ENCODE peak calls at places on chromosomes 6 and 20, in seven cellular contexts. One of them, this sample, is unnamed.

GRCh38 chr6:33213166-33213988 is 5.1 kb downstream of the RING1 start:
- DNase-seq in K562: no peak
- DNase-seq in HCT116: no peak
- DNase-seq in HepG2: no peak
- DNase-seq in GM12878: no peak
- DNase-seq in H1: no peak
- DNase-seq in SK-N-SH: peak; percentile 79
- DNase-seq in this sample: no peak

GRCh38 chr6:166959906-166960608 is 3.7 kb upstream of the RNASET2 start:
- DNase-seq in K562: no peak
- DNase-seq in HCT116: no peak
- DNase-seq in HepG2: no peak
- DNase-seq in GM12878: no peak
- DNase-seq in H1: no peak
- DNase-seq in SK-N-SH: no peak
- DNase-seq in this sample: no peak

GRCh38 chr6:89611666-89612065 is 26.9 kb downstream of the LYRM2 start:
- DNase-seq in K562: no peak
- DNase-seq in HCT116: no peak
- DNase-seq in HepG2: no peak
- DNase-seq in GM12878: no peak
- DNase-seq in H1: no peak
- DNase-seq in SK-N-SH: no peak
- DNase-seq in this sample: no peak

GRCh38 chr6:34890526-34890910 is 1.5 kb downstream of the ANKS1A start:
- DNase-seq in K562: no peak
- DNase-seq in HCT116: no peak
- DNase-seq in HepG2: no peak
- DNase-seq in GM12878: no peak
- DNase-seq in H1: no peak
- DNase-seq in SK-N-SH: no peak
- DNase-seq in this sample: no peak

GRCh38 chr6:92777146-92777740 is 642.1 kb downstream of the EPHA7 start:
- DNase-seq in K562: no peak
- DNase-seq in HCT116: no peak
- DNase-seq in HepG2: peak; percentile 12
- DNase-seq in GM12878: no peak
- DNase-seq in H1: no peak
- DNase-seq in SK-N-SH: no peak
- DNase-seq in this sample: peak; percentile 52

GRCh38 chr6:108914235-108915022 is 66.2 kb downstream of the ARMC2 start:
- DNase-seq in K562: peak; percentile 72
- DNase-seq in HCT116: peak; percentile 32
- DNase-seq in HepG2: peak; percentile 52
- DNase-seq in GM12878: no peak
- DNase-seq in H1: no peak
- DNase-seq in SK-N-SH: peak; percentile 37
- DNase-seq in this sample: peak; percentile 44

GRCh38 chr6:30836431-30836866 is 47.9 kb upstream of the DDR1 start:
- DNase-seq in K562: no peak
- DNase-seq in HCT116: no peak
- DNase-seq in HepG2: no peak
- DNase-seq in GM12878: no peak
- DNase-seq in H1: no peak
- DNase-seq in SK-N-SH: no peak
- DNase-seq in this sample: no peak

GRCh38 chr6:116139917-116140316 is 14.0 kb upstream of the COL10A1 start:
- DNase-seq in K562: peak; percentile 34
- DNase-seq in HCT116: peak; percentile 15
- DNase-seq in HepG2: peak; percentile 16
- DNase-seq in GM12878: no peak
- DNase-seq in H1: no peak
- DNase-seq in SK-N-SH: no peak
- DNase-seq in this sample: no peak

GRCh38 chr20:45052698-45053440 is 48.1 kb downstream of the KCNS1 start:
- DNase-seq in K562: no peak
- DNase-seq in HCT116: no peak
- DNase-seq in HepG2: no peak
- DNase-seq in GM12878: peak; percentile 55
- DNase-seq in H1: no peak
- DNase-seq in SK-N-SH: no peak
- DNase-seq in this sample: no peak

GRCh38 chr20:43776691-43777090 is 49.9 kb upstream of the GTSF1L start:
- DNase-seq in K562: no peak
- DNase-seq in HCT116: no peak
- DNase-seq in HepG2: no peak
- DNase-seq in GM12878: no peak
- DNase-seq in H1: no peak
- DNase-seq in SK-N-SH: no peak
- DNase-seq in this sample: no peak

GRCh38 chr6:111686249-111686997 is 80.7 kb upstream of the TRAF3IP2 start:
- DNase-seq in K562: no peak
- DNase-seq in HCT116: no peak
- DNase-seq in HepG2: no peak
- DNase-seq in GM12878: no peak
- DNase-seq in H1: no peak
- DNase-seq in SK-N-SH: peak; percentile 50
- DNase-seq in this sample: no peak

GRCh38 chr6:85864453-85865401 is 222.0 kb upstream of the SYNCRIP start:
- DNase-seq in K562: no peak
- DNase-seq in HCT116: no peak
- DNase-seq in HepG2: peak; percentile 38
- DNase-seq in GM12878: no peak
- DNase-seq in H1: no peak
- DNase-seq in SK-N-SH: no peak
- DNase-seq in this sample: peak; percentile 29

GRCh38 chr6:104943781-104944180 is 13.1 kb upstream of the LIN28B start:
- DNase-seq in K562: peak; percentile 69
- DNase-seq in HCT116: peak; percentile 2
- DNase-seq in HepG2: no peak
- DNase-seq in GM12878: no peak
- DNase-seq in H1: no peak
- DNase-seq in SK-N-SH: no peak
- DNase-seq in this sample: peak; percentile 45

GRCh38 chr6:14066782-14067406 is 50.7 kb upstream of the CD83 start:
- DNase-seq in K562: peak; percentile 83
- DNase-seq in HCT116: peak; percentile 68
- DNase-seq in HepG2: peak; percentile 55
- DNase-seq in GM12878: no peak
- DNase-seq in H1: no peak
- DNase-seq in SK-N-SH: peak; percentile 67
- DNase-seq in this sample: peak; percentile 85

GRCh38 chr20:57260959-57261357 is 5.5 kb downstream of the BMP7 start:
- DNase-seq in K562: no peak
- DNase-seq in HCT116: no peak
- DNase-seq in HepG2: no peak
- DNase-seq in GM12878: no peak
- DNase-seq in H1: no peak
- DNase-seq in SK-N-SH: no peak
- DNase-seq in this sample: no peak

GRCh38 chr20:44552950-44553908 is 29.1 kb upstream of the PKIG start:
- DNase-seq in K562: peak; percentile 33
- DNase-seq in HCT116: no peak
- DNase-seq in HepG2: peak; percentile 39
- DNase-seq in GM12878: no peak
- DNase-seq in H1: no peak
- DNase-seq in SK-N-SH: no peak
- DNase-seq in this sample: no peak

GRCh38 chr6:31639449-31639861 is 13.0 kb downstream of the BAG6 start:
- DNase-seq in K562: no peak
- DNase-seq in HCT116: no peak
- DNase-seq in HepG2: no peak
- DNase-seq in GM12878: no peak
- DNase-seq in H1: no peak
- DNase-seq in SK-N-SH: no peak
- DNase-seq in this sample: no peak

GRCh38 chr20:21465799-21466198 is 48.1 kb downstream of the NKX2-2 start:
- DNase-seq in K562: no peak
- DNase-seq in HCT116: no peak
- DNase-seq in HepG2: no peak
- DNase-seq in GM12878: no peak
- DNase-seq in H1: no peak
- DNase-seq in SK-N-SH: no peak
- DNase-seq in this sample: no peak

GRCh38 chr6:118899948-118900347 is 6.0 kb downstream of the ASF1A start:
- DNase-seq in K562: no peak
- DNase-seq in HCT116: no peak
- DNase-seq in HepG2: no peak
- DNase-seq in GM12878: no peak
- DNase-seq in H1: no peak
- DNase-seq in SK-N-SH: no peak
- DNase-seq in this sample: no peak
- TF ChIP-seq JUND in K562: no peak
- TF ChIP-seq JUND in HCT116: no peak
- TF ChIP-seq JUND in HepG2: no peak
- TF ChIP-seq JUND in GM12878: no peak
- TF ChIP-seq JUND in H1: no peak
- TF ChIP-seq JUND in SK-N-SH: no peak
- TF ChIP-seq JUND in this sample: no peak

DNA sequence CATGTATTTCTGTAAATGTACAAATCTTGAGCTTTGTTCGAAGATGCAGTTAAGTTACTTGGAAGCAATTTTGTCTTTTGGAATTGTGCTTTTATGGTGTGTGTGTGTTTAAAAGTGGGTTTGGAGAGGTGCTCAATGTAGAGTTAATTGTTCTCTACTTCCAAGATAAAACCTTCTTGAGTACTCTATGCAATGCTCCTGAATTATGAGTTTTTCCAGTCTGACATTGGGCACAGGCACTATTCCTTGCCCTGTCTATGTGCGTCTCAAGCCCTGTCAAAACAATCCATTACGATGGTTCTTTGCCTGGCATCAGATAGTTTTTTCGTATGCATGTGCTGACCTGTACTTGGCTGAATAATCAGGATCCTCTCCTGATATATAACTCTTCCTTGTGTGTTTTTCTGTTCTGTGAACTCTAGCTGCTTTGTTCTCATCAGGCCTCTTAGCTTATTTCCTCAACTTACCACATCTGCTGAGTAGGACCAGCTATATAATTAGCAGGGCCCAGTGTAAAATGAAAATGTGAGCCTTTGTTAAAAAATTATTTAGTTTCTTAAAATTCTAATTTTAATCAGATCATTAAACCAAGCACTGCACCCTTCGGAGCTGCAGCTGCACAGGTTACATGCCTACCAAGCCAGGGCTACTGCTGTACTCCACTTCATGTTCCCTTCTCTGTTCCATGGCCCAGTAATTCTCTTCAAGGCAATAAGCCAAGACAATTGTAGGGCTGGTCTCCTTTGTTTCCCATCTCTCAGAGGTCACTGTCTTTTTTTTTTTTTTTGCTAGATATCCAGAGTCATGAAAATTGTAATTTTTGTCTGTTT is 160.1 kb downstream of the ZFAND3 start:
- DNase-seq in K562: no peak
- DNase-seq in HCT116: no peak
- DNase-seq in HepG2: no peak
- DNase-seq in GM12878: no peak
- DNase-seq in H1: no peak
- DNase-seq in SK-N-SH: no peak
- DNase-seq in this sample: no peak
- TF ChIP-seq JUND in K562: no peak
- TF ChIP-seq JUND in HCT116: no peak
- TF ChIP-seq JUND in HepG2: no peak
- TF ChIP-seq JUND in GM12878: no peak
- TF ChIP-seq JUND in H1: no peak
- TF ChIP-seq JUND in SK-N-SH: no peak
- TF ChIP-seq JUND in this sample: no peak

GRCh38 chr20:53866787-53867740 is 203.3 kb downstream of the BCAS1 start:
- DNase-seq in K562: no peak
- DNase-seq in HCT116: no peak
- DNase-seq in HepG2: peak; percentile 82
- DNase-seq in GM12878: peak; percentile 86
- DNase-seq in H1: no peak
- DNase-seq in SK-N-SH: no peak
- DNase-seq in this sample: peak; percentile 52

GRCh38 chr20:53870426-53871199 is 199.8 kb downstream of the BCAS1 start:
- DNase-seq in K562: peak; percentile 19
- DNase-seq in HCT116: no peak
- DNase-seq in HepG2: no peak
- DNase-seq in GM12878: no peak
- DNase-seq in H1: no peak
- DNase-seq in SK-N-SH: no peak
- DNase-seq in this sample: no peak

GRCh38 chr20:53867741-53868351 is 202.5 kb downstream of the BCAS1 start:
- DNase-seq in K562: no peak
- DNase-seq in HCT116: no peak
- DNase-seq in HepG2: no peak
- DNase-seq in GM12878: no peak
- DNase-seq in H1: no peak
- DNase-seq in SK-N-SH: no peak
- DNase-seq in this sample: peak; percentile 47

GRCh38 chr20:53869466-53870258 is 200.7 kb downstream of the BCAS1 start:
- DNase-seq in K562: peak; percentile 90
- DNase-seq in HCT116: peak; percentile 84
- DNase-seq in HepG2: peak; percentile 96
- DNase-seq in GM12878: peak; percentile 91
- DNase-seq in H1: no peak
- DNase-seq in SK-N-SH: peak; percentile 38
- DNase-seq in this sample: peak; percentile 60

DNA sequence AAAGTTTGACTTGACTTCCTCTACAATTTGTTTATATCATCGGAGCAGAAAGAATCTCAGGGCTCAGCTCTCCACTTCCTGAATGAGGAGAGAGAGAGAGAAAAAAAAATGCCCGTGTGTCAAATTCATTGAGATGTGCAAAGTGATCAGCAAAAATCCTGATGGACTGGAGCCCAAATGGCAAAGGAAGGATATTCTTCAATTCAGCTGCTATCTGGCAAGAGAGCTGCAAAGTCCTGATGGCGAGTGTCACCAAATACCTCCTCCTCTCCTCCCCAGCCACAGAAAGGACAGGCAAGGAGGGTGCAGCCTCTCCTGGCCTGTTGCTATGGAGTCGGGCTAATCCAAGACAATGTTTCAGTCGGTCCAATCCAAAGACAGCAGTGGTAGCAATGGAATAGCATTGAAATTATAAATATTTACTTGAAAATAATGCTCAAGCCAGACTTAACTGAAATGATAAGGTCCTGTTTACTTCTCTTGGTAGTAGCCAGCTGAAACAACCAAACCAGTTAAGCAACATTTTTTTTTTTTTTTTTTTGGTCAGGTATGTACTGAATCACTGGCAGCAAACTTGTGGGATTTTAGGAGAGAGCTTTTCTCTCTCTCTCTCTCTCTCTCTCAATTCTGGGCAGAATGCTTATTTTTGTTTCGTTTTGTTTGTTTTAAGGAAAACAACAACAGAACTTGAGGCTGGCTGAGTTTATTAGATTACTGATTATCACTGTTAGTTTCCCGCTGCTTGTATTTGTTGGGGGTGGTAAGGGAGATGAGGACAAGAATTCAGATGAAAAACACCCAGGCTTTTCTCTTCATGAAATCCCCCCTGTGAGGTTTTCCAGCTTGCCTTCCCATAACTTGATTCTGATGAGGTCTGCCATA is 204.2 kb downstream of the BCAS1 start:
- DNase-seq in K562: peak; percentile 48
- DNase-seq in HCT116: no peak
- DNase-seq in HepG2: peak; percentile 59
- DNase-seq in GM12878: no peak
- DNase-seq in H1: no peak
- DNase-seq in SK-N-SH: peak; percentile 19
- DNase-seq in this sample: no peak
- TF ChIP-seq JUND in K562: no peak
- TF ChIP-seq JUND in HCT116: no peak
- TF ChIP-seq JUND in HepG2: no peak
- TF ChIP-seq JUND in GM12878: no peak
- TF ChIP-seq JUND in H1: no peak
- TF ChIP-seq JUND in SK-N-SH: no peak
- TF ChIP-seq JUND in this sample: peak; percentile 57

GRCh38 chr6:2203264-2203663 is 42.1 kb downstream of the GMDS start:
- DNase-seq in K562: no peak
- DNase-seq in HCT116: no peak
- DNase-seq in HepG2: no peak
- DNase-seq in GM12878: no peak
- DNase-seq in H1: no peak
- DNase-seq in SK-N-SH: no peak
- DNase-seq in this sample: no peak
- TF ChIP-seq JUND in K562: no peak
- TF ChIP-seq JUND in HCT116: no peak
- TF ChIP-seq JUND in HepG2: no peak
- TF ChIP-seq JUND in GM12878: no peak
- TF ChIP-seq JUND in H1: no peak
- TF ChIP-seq JUND in SK-N-SH: no peak
- TF ChIP-seq JUND in this sample: no peak

This sample was measured in T47D.